ENCODE peak calls at places on chromosomes 2 and 18, in four cellular contexts. W is stromal cell of bone marrow, F is tibial artery, Y is HS-5. C is an unnamed sample.

GRCh38 chr2:64260817-64261216 is 116.6 kb upstream of the PELI1 start:
- DNase-seq in W (no peak), F (peak; percentile 75), Y (no peak), C (no peak)

GRCh38 chr2:188787661-188788044 is 186.5 kb upstream of the COL3A1 start:
- DNase-seq in W (peak; percentile 70), F (no peak), Y (no peak), C (peak; percentile 54)

GRCh38 chr2:135916232-135916631 is 40.0 kb upstream of the MCM6 start:
- DNase-seq in W (no peak), F (no peak), Y (peak; percentile 24), C (peak; percentile 26)

GRCh38 chr2:40658917-40659316 is 207.0 kb upstream of the SLC8A1 start:
- DNase-seq in W (peak; percentile 15), F (no peak), Y (no peak), C (peak; percentile 22)

GRCh38 chr18:75895135-75895534 is 467.6 kb upstream of the SMIM21 start:
- DNase-seq in W (no peak), F (no peak), Y (no peak), C (no peak)

GRCh38 chr2:238853218-238853617 is 5.3 kb downstream of the TWIST2 start:
- DNase-seq in W (no peak), F (no peak), Y (no peak), C (no peak)

GRCh38 chr2:209629622-209630021 is 142.0 kb upstream of the UNC80 start:
- DNase-seq in W (peak; percentile 25), F (no peak), Y (no peak), C (peak; percentile 6)

GRCh38 chr2:5140367-5140766 is 551.8 kb upstream of the SOX11 start:
- DNase-seq in W (peak; percentile 7), F (no peak), Y (no peak), C (peak; percentile 26)